ENCODE peak calls at places on chromosomes 4 and X, in five cellular contexts. G is transverse colon, B is GM23338, V is foreskin fibroblast, J is dorsolateral prefrontal cortex. R is an unnamed sample.

GRCh38 chr4:181479145-181479544 is 764.1 kb upstream of the TENM3 start:
- DNase-seq in G (no peak), B (peak; percentile 70), V (no peak), J (no peak), R (no peak)

GRCh38 chr4:143539670-143540023 is 26.1 kb downstream of the SMARCA5 start:
- DNase-seq in G (no peak), B (no peak), V (no peak), J (no peak), R (no peak)

GRCh38 chr4:188196134-188196735 is 57.0 kb downstream of the TRIML1 start:
- DNase-seq in G (no peak), B (peak; percentile 47), V (no peak), J (no peak), R (no peak)

GRCh38 chr4:93842512-93843252 is 14.1 kb downstream of the ATOH1 start:
- DNase-seq in G (no peak), B (no peak), V (no peak), J (no peak), R (no peak)

GRCh38 chr4:108834787-108835384 is 72.0 kb upstream of the ETNPPL start:
- DNase-seq in G (no peak), B (peak; percentile 66), V (no peak), J (no peak), R (no peak)

GRCh38 chr4:128287871-128288688 is 467 bp upstream of the PGRMC2 start:
- DNase-seq in G (peak; percentile 100), B (peak; percentile 100), V (peak; percentile 99), J (peak; percentile 98), R (peak; percentile 100)

GRCh38 chr4:82017680-82018079 is 356.1 kb downstream of the HNRNPD start:
- DNase-seq in G (no peak), B (peak; percentile 72), V (peak; percentile 1), J (no peak), R (no peak)

GRCh38 chr4:9921326-9921725 is 100.0 kb downstream of the SLC2A9 start:
- DNase-seq in G (no peak), B (peak; percentile 75), V (no peak), J (no peak), R (no peak)

GRCh38 chr4:99447079-99447478 is 11.9 kb upstream of the ADH7 start:
- DNase-seq in G (no peak), B (peak; percentile 45), V (no peak), J (no peak), R (no peak)

GRCh38 chr4:183544109-183544508 is 39.3 kb downstream of the ING2 start:
- DNase-seq in G (no peak), B (no peak), V (no peak), J (no peak), R (no peak)

GRCh38 chr4:36243355-36244256 is 708 bp downstream of the ARAP2 start:
- DNase-seq in G (peak; percentile 55), B (peak; percentile 37), V (no peak), J (peak; percentile 67), R (peak; percentile 60)

GRCh38 chrX:8364369-8365141 is 100.1 kb upstream of the VCX3B start:
- DNase-seq in G (no peak), B (peak; percentile 81), V (no peak), J (no peak), R (no peak)

GRCh38 chr4:137678796-137679195 is 146.5 kb upstream of the PCDH18 start:
- DNase-seq in G (no peak), B (no peak), V (no peak), J (no peak), R (no peak)

GRCh38 chrX:144681501-144681900 is 565.8 kb upstream of the SPANXN1 start:
- DNase-seq in G (no peak), B (no peak), V (no peak), J (no peak), R (no peak)

GRCh38 chr4:48127882-48128394 is 6.1 kb downstream of the TXK start:
- DNase-seq in G (peak; percentile 63), B (peak; percentile 96), V (peak; percentile 95), J (peak; percentile 44), R (no peak)

GRCh38 chrX:102155806-102156179 is at the start of gene BEX5:
- DNase-seq in G (peak; percentile 68), B (peak; percentile 84), V (no peak), J (peak; percentile 73), R (no peak)

GRCh38 chrX:53704854-53705253 is 18.3 kb upstream of the HUWE1 start:
- DNase-seq in G (no peak), B (no peak), V (no peak), J (no peak), R (no peak)

GRCh38 chr4:75434105-75434504 is 80.1 kb downstream of the RCHY1 start:
- DNase-seq in G (no peak), B (no peak), V (no peak), J (no peak), R (no peak)

GRCh38 chr4:123603165-123603564 is 206.6 kb downstream of the SPRY1 start:
- DNase-seq in G (peak; percentile 68), B (no peak), V (no peak), J (no peak), R (no peak)

GRCh38 chr4:145381163-145381562 is 100.5 kb upstream of the SMAD1 start:
- DNase-seq in G (no peak), B (no peak), V (no peak), J (no peak), R (no peak)

GRCh38 chr4:91924625-91925024 is 379.1 kb upstream of the GRID2 start:
- DNase-seq in G (no peak), B (no peak), V (no peak), J (no peak), R (no peak)

GRCh38 chr4:128450326-128451120 is 162.9 kb upstream of the PGRMC2 start:
- DNase-seq in G (no peak), B (no peak), V (no peak), J (no peak), R (no peak)

GRCh38 chr4:8117278-8117682 is 41.3 kb downstream of the ABLIM2 start:
- DNase-seq in G (peak; percentile 68), B (peak; percentile 77), V (no peak), J (no peak), R (no peak)

GRCh38 chr4:69096810-69097209 is 536 bp downstream of the UGT2B7 start:
- DNase-seq in G (no peak), B (no peak), V (no peak), J (no peak), R (no peak)

GRCh38 chrX:17741123-17741511 is 3.8 kb downstream of the SCML1 start:
- DNase-seq in G (peak; percentile 22), B (no peak), V (no peak), J (no peak), R (no peak)

GRCh38 chr4:26238782-26239647 is 81.8 kb upstream of the RBPJ start:
- DNase-seq in G (no peak), B (peak; percentile 36), V (peak; percentile 61), J (no peak), R (no peak)

GRCh38 chrX:52821079-52821760 is 10.1 kb downstream of the XAGE5 start:
- DNase-seq in G (no peak), B (no peak), V (no peak), J (no peak), R (no peak)

GRCh38 chrX:115957862-115958490 is 212.6 kb upstream of the AGTR2 start:
- DNase-seq in G (no peak), B (peak; percentile 51), V (no peak), J (no peak), R (no peak)

GRCh38 chrX:10119399-10119990 is 37.3 kb upstream of the CLCN4 start:
- DNase-seq in G (peak; percentile 80), B (peak; percentile 72), V (peak; percentile 45), J (no peak), R (peak; percentile 85)

GRCh38 chrX:44305921-44306320 is 37.6 kb downstream of the EFHC2 start:
- DNase-seq in G (no peak), B (no peak), V (no peak), J (no peak), R (no peak)

GRCh38 chr4:17577660-17578481 is 873 bp downstream of the LAP3 start:
- DNase-seq in G (peak; percentile 57), B (peak; percentile 18), V (no peak), J (peak; percentile 59), R (peak; percentile 29)

GRCh38 chr4:107619065-107619464 is 101.0 kb downstream of the PAPSS1 start:
- DNase-seq in G (no peak), B (no peak), V (peak; percentile 80), J (no peak), R (no peak)

GRCh38 chr4:133270021-133270570 is 121.0 kb downstream of the PCDH10 start:
- DNase-seq in G (no peak), B (no peak), V (no peak), J (no peak), R (no peak)

GRCh38 chr4:119510750-119511149 is 117.9 kb downstream of the PDE5A start:
- DNase-seq in G (no peak), B (no peak), V (no peak), J (no peak), R (no peak)

GRCh38 chrX:142804085-142804484 is 221.6 kb upstream of the SPANXN4 start:
- DNase-seq in G (no peak), B (peak; percentile 47), V (no peak), J (no peak), R (no peak)
- TF ChIP-seq CTCF in G (no peak), B (peak; percentile 56), V (no peak), J (no peak), R (no peak)

DNA sequence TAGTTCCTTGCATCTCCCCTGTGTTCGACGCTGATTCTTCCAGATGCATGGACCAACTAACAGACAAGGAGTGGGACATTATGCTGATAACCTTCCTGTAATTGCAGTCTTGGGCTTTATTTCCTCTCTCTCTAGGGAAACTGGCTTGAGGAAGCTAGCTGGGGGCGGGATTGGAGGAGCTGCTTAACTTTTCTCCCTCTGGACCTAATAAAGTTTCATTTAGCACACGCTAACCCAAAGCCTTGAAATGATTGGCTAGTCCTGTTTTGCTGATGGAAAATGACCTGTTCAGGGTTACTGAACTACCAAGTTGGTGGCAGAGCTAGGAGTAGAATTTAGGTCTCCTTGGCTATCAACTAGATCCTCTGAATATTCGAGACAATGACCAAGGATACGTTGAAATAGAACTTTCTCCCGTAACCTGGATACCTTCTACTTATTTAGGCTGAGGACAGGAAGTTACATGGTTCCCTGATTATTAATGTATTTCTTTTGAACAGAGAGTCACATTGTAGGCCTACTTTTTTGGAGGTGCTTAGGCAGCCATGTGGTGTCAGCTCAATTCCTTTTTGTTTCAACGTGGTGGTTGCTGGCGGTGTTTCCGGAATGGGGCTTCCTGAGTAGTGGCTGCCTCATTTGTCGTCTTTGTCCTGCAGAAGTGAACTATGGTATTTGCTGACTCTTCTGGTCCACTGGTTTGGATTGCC is 2.0 kb downstream of the PGK1 start:
- DNase-seq in G (no peak), B (no peak), V (no peak), J (no peak), R (no peak)
- TF ChIP-seq CTCF in G (no peak), B (no peak), V (no peak), J (no peak), R (no peak)

DNA sequence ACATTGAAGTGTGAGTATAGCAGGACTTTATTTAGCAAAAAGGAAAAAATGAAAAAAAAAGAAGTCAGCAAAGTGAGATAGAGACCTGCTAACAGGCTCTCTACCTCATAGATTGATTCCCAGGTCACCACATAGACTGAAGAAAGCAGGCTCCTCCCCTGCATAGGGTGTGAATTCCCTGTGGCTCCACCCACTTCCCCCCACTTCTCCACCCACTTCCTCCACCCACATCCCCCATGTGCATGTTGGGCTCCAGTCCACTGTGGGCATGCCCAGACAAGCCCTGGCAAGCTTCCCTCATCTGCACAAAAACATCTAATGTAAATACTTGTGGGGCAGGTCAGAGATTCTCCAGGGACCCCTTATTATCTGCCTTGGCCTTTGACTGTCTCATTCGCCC is 97.8 kb downstream of the TMEM47 start:
- DNase-seq in G (no peak), B (peak; percentile 60), V (no peak), J (no peak), R (no peak)
- TF ChIP-seq CTCF in G (no peak), B (no peak), V (no peak), J (no peak), R (no peak)

GRCh38 chrX:69503228-69503834 is 795 bp upstream of the NALF2 start:
- DNase-seq in G (no peak), B (peak; percentile 81), V (no peak), J (no peak), R (no peak)
- TF ChIP-seq CTCF in G (no peak), B (peak; percentile 50), V (no peak), J (peak; percentile 45), R (no peak)